ENCODE peak calls at places on chromosomes 7 and 10, in four cellular contexts. B is cardiac muscle cell, H is fibroblast of pulmonary artery, K is cardiac fibroblast. A is an unnamed sample.

GRCh38 chr7:155644971-155645509 is 579 bp downstream of the RBM33 start:
- DNase-seq in B (peak; percentile 30), H (peak; percentile 21), K (peak; percentile 47), A (peak; percentile 33)

GRCh38 chr7:124460053-124460445 is 305.5 kb downstream of the GPR37 start:
- DNase-seq in B (no peak), K (no peak), H (no peak), A (no peak)

GRCh38 chr10:130709415-130709814 is 573.2 kb downstream of the GLRX3 start:
- DNase-seq in K (no peak), B (no peak), H (no peak), A (no peak)

GRCh38 chr7:70229242-70229641 is 631.0 kb downstream of the AUTS2 start:
- DNase-seq in H (no peak), K (no peak), B (no peak), A (no peak)

GRCh38 chr10:128059266-128059850 is 66.9 kb downstream of the MKI67 start:
- DNase-seq in K (no peak), B (no peak), H (no peak), A (no peak)

GRCh38 chr7:110003827-110004226 is 1087.1 kb upstream of the LRRN3 start:
- DNase-seq in H (no peak), K (no peak), B (no peak), A (peak; percentile 26)

GRCh38 chr7:128167316-128167691 is 73.8 kb upstream of the LEP start:
- DNase-seq in K (peak; percentile 48), H (peak; percentile 51), B (peak; percentile 62), A (peak; percentile 50)

GRCh38 chr7:100003711-100004661 is 11.4 kb upstream of the ZKSCAN1 start:
- DNase-seq in H (no peak), B (no peak), K (no peak), A (no peak)

GRCh38 chr10:132294561-132295320 is 13.0 kb downstream of the STK32C start:
- DNase-seq in K (no peak), H (no peak), B (no peak), A (no peak)

GRCh38 chr10:4219901-4220300 is 434.9 kb upstream of the KLF6 start:
- DNase-seq in K (no peak), H (no peak), B (no peak), A (no peak)

GRCh38 chr10:93336110-93336509 is 146.0 kb downstream of the MYOF start:
- DNase-seq in B (no peak), K (no peak), H (no peak), A (peak; percentile 29)

DNA sequence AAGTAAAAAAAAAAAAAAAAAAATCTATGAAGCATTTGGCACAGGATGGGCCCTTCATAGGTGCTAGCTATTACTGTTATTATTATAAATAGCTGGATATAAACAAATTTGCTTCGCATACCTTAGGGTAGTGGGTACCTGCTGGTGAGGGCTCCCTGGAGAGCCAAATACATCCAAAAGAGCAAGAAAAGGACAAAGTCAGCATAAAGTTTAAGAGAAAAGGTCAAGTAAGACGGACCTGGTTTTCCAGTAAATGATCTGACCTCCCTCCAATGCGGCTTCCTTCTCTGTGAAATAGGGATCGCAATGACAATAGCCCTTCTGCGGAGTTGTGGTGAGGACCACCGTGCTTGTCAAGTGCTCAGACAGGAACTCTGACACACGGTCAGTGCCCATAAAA is 214.5 kb downstream of the SNX10 start:
- DNase-seq in H (no peak), K (no peak), B (no peak), A (no peak)
- TF ChIP-seq CTCF in H (no peak), K (no peak), B (no peak), A (no peak)

GRCh38 chr7:138585283-138585993 is 115.7 kb downstream of the SVOPL start:
- DNase-seq in K (no peak), H (no peak), B (no peak), A (no peak)
- TF ChIP-seq CTCF in K (no peak), H (no peak), B (no peak), A (no peak)

DNA sequence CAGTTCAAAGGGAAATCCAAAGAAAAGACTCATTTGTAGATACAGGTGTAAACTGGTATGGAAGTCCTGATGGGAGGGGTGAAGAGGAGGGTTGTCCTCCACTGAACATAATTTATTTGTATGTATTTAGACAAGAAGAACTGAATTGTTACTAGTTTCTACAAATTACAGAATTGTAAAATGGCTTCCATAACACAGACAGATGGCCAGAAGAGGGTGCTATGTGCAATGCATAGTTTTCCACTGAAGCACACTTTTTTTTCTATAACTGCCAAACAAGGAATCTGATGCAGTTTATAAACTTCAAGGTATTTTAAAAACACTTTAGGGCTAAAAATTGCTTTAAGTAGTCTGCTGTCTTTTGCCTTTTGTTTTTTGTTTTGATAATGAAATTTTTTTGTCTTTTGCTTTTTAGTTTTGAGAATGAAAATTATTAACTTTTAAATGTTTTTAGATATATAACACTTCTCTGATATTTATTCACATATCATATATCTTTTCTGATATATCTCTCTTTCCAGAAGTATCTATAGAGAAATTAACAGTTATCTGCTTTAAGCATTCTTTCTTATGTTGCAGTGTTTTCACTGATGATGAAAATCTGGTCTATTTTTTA is 58.5 kb downstream of the PHYHIPL start:
- DNase-seq in B (peak; percentile 64), H (peak; percentile 68), K (peak; percentile 68), A (peak; percentile 56)
- TF ChIP-seq CTCF in B (peak; percentile 75), H (peak; percentile 84), K (peak; percentile 58), A (peak; percentile 70)

DNA sequence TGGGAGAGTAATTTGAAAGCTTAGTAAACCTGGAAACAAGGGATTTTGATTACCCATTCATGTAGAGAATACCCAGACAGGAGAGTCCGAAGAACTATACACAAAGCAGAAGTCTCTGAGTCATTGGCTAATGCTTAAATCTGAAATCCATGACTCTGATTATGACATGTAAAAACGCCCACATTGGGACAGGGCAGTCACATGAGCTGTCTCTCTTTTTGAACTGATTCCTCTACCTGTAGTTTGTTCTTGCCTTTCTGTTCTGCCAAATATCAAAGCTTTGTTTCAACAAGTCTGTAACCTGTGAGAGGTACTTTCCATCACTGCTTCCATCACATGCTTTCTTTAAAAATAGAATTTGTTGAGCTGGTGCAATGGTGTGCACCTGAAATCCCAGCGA is 4.3 kb upstream of the GPNMB start:
- DNase-seq in H (no peak), B (no peak), K (peak; percentile 13), A (peak; percentile 87)
- TF ChIP-seq CTCF in H (no peak), B (no peak), K (no peak), A (no peak)

DNA sequence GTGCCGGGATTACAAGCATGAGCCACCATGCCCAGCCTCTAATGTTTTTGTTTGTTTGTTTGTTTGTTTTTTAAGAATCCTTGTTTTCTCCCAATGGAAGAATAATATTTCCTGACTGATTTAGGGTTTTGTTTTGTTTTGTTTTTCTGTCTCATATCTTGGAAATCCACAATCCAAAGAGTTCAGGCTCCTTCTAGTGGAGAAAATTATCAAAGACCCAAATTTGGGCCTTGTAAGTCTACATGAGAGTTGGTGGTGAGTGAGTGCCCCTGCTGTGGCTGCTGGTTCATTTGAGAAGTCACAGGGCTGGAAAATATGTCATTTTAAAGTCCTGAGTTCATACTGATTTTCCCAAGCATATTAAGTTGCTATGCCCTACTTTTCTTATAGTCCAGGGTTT is 33.5 kb upstream of the KLHL7 start:
- DNase-seq in K (peak; percentile 43), H (peak; percentile 44), B (peak; percentile 50), A (no peak)
- TF ChIP-seq CTCF in K (peak; percentile 13), H (peak; percentile 34), B (peak; percentile 32), A (no peak)

DNA sequence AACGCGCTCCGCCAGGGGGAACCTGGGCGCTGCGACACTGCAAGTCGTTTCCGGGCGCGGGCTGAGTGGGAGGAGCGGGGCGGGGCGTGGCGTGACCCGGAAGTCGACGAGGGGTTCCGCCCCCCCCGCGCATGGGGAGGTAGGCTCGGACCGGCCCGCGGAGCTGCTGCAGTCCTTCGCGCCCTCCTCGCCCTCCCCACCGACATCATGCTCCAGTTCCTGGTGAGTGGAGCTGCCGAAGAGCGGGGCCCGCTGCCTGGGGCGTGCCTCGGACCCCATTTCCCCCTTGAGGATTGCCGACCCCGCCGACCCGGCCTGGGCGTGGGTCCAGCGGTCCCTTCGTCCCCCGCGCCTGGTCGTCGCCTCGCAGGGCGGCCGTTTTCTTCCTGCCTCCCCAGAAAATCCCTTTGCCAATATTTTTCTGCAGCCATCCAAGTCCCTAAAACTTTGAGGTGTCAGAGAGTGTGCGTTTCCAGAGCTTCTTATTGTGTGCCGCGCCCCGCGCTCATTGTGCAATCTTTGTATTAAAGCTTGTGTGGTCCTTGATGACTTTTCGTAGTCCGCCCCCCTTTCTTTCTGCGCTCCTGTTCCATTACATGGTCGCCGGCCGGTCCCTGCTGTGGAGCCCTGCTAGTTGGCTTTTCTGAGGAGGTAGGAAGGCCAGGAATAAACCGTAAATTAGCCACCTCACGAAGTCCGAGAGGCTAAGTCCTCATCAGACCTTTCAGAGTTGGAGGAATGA is at the start of gene STMP1:
- DNase-seq in B (peak; percentile 98), K (peak; percentile 96), H (peak; percentile 97), A (peak; percentile 94)
- TF ChIP-seq CTCF in B (peak; percentile 73), K (peak; percentile 71), H (peak; percentile 49), A (peak; percentile 53)

A was measured in epithelial cell of esophagus.